ENCODE peak calls at places on chromosomes 6 and 20, in four cellular contexts. One of them, this sample, is unnamed.

GRCh38 chr20:23029324-23029723 is 5.8 kb upstream of the SSTR4 start:
- DNase-seq in adipocyte: no peak
- DNase-seq in iPS DF 6.9: no peak
- DNase-seq in Peyer's patch: no peak
- DNase-seq in this sample: no peak

GRCh38 chr20:37379967-37380828 is 34.3 kb downstream of the SRC start:
- DNase-seq in adipocyte: no peak
- DNase-seq in iPS DF 6.9: no peak
- DNase-seq in Peyer's patch: no peak
- DNase-seq in this sample: no peak

GRCh38 chr6:16659471-16660156 is 101.6 kb downstream of the ATXN1 start:
- DNase-seq in adipocyte: no peak
- DNase-seq in iPS DF 6.9: no peak
- DNase-seq in Peyer's patch: no peak
- DNase-seq in this sample: no peak

GRCh38 chr6:4394786-4395185 is 259.4 kb upstream of the ECI2 start:
- DNase-seq in adipocyte: no peak
- DNase-seq in iPS DF 6.9: no peak
- DNase-seq in Peyer's patch: no peak
- DNase-seq in this sample: no peak

GRCh38 chr6:40907198-40907701 is 131.8 kb downstream of the UNC5CL start:
- DNase-seq in adipocyte: no peak
- DNase-seq in iPS DF 6.9: no peak
- DNase-seq in Peyer's patch: no peak
- DNase-seq in this sample: peak; percentile 13

GRCh38 chr6:10425177-10425972 is 10.5 kb upstream of the TFAP2A start:
- DNase-seq in adipocyte: no peak
- DNase-seq in iPS DF 6.9: no peak
- DNase-seq in Peyer's patch: no peak
- DNase-seq in this sample: no peak

GRCh38 chr6:149060300-149060984 is 257.1 kb upstream of the TAB2 start:
- DNase-seq in adipocyte: no peak
- DNase-seq in iPS DF 6.9: no peak
- DNase-seq in Peyer's patch: peak; percentile 84
- DNase-seq in this sample: peak; percentile 64

GRCh38 chr20:37695684-37696342 is 2.0 kb downstream of the CTNNBL1 start:
- DNase-seq in adipocyte: no peak
- DNase-seq in iPS DF 6.9: no peak
- DNase-seq in Peyer's patch: no peak
- DNase-seq in this sample: no peak

GRCh38 chr6:30615958-30616810 is 859 bp downstream of the PPP1R10 start:
- DNase-seq in adipocyte: peak; percentile 52
- DNase-seq in iPS DF 6.9: no peak
- DNase-seq in Peyer's patch: no peak
- DNase-seq in this sample: no peak

DNA sequence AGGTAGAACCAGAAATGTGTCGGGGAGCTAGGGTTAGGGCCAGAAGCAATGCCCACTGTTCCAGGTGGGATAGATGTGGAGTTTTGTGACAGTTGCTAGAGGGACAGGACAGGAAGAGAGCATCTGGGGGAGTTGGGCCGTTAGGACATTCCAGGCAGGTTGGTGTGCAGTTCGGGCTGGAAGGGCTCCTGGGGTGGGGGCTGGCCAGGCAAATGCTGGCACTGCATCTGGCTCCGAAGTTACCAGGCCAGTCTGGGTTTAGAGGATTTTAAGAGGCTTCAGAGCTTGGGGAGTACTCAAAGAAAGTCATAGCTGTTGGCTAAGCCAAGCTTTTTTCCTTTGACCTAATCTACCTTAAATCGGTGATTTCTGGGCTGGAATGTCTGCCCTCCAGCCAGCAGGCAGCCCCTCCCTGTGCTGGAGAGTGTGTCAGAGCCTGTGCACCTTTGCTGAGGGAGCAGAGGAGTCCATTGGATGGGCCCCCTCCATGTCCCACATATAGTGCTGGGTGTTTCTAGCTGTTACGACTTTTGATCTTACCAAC is 20.8 kb downstream of the PLCG1 start:
- DNase-seq in adipocyte: no peak
- DNase-seq in iPS DF 6.9: no peak
- DNase-seq in Peyer's patch: no peak
- DNase-seq in this sample: no peak
- H3K4me1 ChIP-seq in adipocyte: no peaks in the 10 kb centered on the region
- H3K4me1 ChIP-seq in iPS DF 6.9: peaks cover 1% of the 10 kb centered on the region
- H3K4me1 ChIP-seq in Peyer's patch: peaks cover 29% of the 10 kb centered on the region
- H3K4me1 ChIP-seq in this sample: peaks cover 33% of the 10 kb centered on the region

GRCh38 chr20:25276533-25277050 is 28.7 kb downstream of the PYGB start:
- DNase-seq in adipocyte: no peak
- DNase-seq in iPS DF 6.9: no peak
- DNase-seq in Peyer's patch: peak; percentile 43
- DNase-seq in this sample: peak; percentile 5
- H3K36me3 ChIP-seq in adipocyte: peaks cover 98% of the 10 kb centered on the region
- H3K36me3 ChIP-seq in iPS DF 6.9: peaks cover 19% of the 10 kb centered on the region
- H3K36me3 ChIP-seq in Peyer's patch: no peaks in the 10 kb centered on the region
- H3K36me3 ChIP-seq in this sample: peaks cover 63% of the 10 kb centered on the region

DNA sequence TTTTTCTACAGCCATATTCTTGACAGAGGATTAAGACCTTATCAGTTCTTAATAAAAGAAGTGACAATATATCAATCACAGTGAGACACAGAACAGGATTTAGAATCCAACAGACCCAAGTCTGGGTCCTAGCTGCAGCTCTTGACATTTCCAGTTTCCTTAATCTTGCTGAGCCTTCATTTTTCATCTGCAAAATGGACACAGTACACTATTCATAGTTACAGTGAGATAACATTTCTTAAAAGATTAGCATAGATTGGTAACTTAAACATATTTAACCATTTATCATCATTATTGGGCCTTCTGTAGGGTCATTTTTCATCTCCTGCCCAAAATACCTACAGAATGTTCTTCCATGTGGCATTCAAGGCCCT is 45.6 kb downstream of the FKBP5 start:
- DNase-seq in adipocyte: no peak
- DNase-seq in iPS DF 6.9: no peak
- DNase-seq in Peyer's patch: no peak
- DNase-seq in this sample: no peak
- H3K4me1 ChIP-seq in adipocyte: peaks cover 26% of the 10 kb centered on the region
- H3K4me1 ChIP-seq in iPS DF 6.9: peaks cover 4% of the 10 kb centered on the region
- H3K4me1 ChIP-seq in Peyer's patch: no peaks in the 10 kb centered on the region
- H3K4me1 ChIP-seq in this sample: no peaks in the 10 kb centered on the region

GRCh38 chr6:35080821-35081425 is 60.2 kb downstream of the TCP11 start:
- DNase-seq in adipocyte: no peak
- DNase-seq in iPS DF 6.9: no peak
- DNase-seq in Peyer's patch: peak; percentile 42
- DNase-seq in this sample: peak; percentile 7
- H3K36me3 ChIP-seq in adipocyte: peaks cover 41% of the 10 kb centered on the region
- H3K36me3 ChIP-seq in iPS DF 6.9: peaks cover 6% of the 10 kb centered on the region
- H3K36me3 ChIP-seq in Peyer's patch: no peaks in the 10 kb centered on the region
- H3K36me3 ChIP-seq in this sample: peaks cover 50% of the 10 kb centered on the region

GRCh38 chr20:40938020-40938419 is 90.6 kb upstream of the TOP1 start:
- DNase-seq in adipocyte: no peak
- DNase-seq in iPS DF 6.9: no peak
- DNase-seq in Peyer's patch: no peak
- DNase-seq in this sample: no peak

GRCh38 chr20:40933758-40934157 is 94.9 kb upstream of the TOP1 start:
- DNase-seq in adipocyte: no peak
- DNase-seq in iPS DF 6.9: no peak
- DNase-seq in Peyer's patch: no peak
- DNase-seq in this sample: no peak

GRCh38 chr20:40930561-40930960 is 98.1 kb upstream of the TOP1 start:
- DNase-seq in adipocyte: no peak
- DNase-seq in iPS DF 6.9: no peak
- DNase-seq in Peyer's patch: no peak
- DNase-seq in this sample: no peak

GRCh38 chr20:40931348-40932044 is 97.1 kb upstream of the TOP1 start:
- DNase-seq in adipocyte: no peak
- DNase-seq in iPS DF 6.9: no peak
- DNase-seq in Peyer's patch: no peak
- DNase-seq in this sample: no peak

DNA sequence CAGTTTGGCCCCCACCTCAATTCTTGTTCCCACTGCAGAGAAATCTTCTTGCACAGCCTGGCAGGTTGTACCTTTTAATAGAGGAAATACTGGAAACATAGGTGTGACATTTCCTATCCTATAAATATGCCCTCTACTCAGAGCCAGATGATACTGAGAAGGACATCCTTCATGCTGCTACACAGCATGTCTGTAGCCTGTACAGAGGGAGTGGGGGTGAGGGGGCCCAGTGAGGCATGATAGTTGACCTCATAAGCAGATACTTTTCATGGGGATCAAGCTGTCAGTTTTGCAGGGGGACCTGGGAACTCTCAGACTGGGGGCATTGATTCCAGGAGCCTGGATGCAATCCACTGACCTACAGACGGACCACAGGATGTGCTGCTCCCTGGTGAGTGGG is 96.2 kb upstream of the TOP1 start:
- DNase-seq in adipocyte: no peak
- DNase-seq in iPS DF 6.9: no peak
- DNase-seq in Peyer's patch: no peak
- DNase-seq in this sample: no peak
- H3K4me1 ChIP-seq in adipocyte: no peaks in the 10 kb centered on the region
- H3K4me1 ChIP-seq in iPS DF 6.9: no peaks in the 10 kb centered on the region
- H3K4me1 ChIP-seq in Peyer's patch: no peaks in the 10 kb centered on the region
- H3K4me1 ChIP-seq in this sample: no peaks in the 10 kb centered on the region

DNA sequence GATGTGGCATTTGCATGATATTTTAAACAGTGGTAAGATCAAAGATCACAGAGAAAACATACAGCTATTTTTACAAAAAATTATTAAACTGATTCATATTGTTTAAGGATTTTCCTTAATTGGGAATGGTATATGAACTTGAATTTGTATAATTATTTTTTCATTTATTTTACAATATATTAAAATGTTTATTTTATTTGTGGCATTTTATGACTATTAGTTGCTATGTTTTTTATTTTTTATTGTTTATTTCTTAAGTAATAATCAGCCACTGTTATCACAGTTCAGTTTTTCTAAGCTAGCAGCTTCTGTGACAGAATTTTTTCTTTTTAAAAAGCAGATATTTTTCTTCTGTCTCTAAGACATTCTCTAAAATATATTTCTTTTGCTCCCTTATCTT is 387.0 kb upstream of the KHDRBS2 start:
- DNase-seq in adipocyte: no peak
- DNase-seq in iPS DF 6.9: no peak
- DNase-seq in Peyer's patch: no peak
- DNase-seq in this sample: no peak
- H3K36me3 ChIP-seq in adipocyte: no peaks in the 10 kb centered on the region
- H3K36me3 ChIP-seq in iPS DF 6.9: no peaks in the 10 kb centered on the region
- H3K36me3 ChIP-seq in Peyer's patch: no peaks in the 10 kb centered on the region
- H3K36me3 ChIP-seq in this sample: no peaks in the 10 kb centered on the region

DNA sequence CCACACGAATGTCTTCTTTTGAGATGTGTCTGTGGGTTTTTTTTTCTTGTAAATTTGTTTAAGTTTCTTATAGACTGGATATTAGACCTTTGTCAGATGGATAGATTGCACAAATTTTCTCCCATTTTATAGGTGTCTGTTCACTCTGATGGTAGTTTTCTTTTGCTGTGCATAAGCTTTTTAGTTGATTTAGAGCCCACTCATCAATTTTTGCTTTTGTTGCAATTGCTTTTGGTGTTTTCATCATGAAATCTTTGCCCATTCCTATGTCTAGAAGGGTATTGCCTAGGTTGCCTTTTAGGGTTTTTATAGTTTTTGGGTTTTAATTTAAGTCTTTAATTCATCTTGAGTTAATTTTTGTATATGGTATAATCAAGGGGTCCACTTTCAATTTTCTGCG is 57.7 kb downstream of the NKX2-2 start:
- DNase-seq in adipocyte: no peak
- DNase-seq in iPS DF 6.9: no peak
- DNase-seq in Peyer's patch: no peak
- DNase-seq in this sample: no peak
- H3K4me1 ChIP-seq in adipocyte: no peaks in the 10 kb centered on the region
- H3K4me1 ChIP-seq in iPS DF 6.9: no peaks in the 10 kb centered on the region
- H3K4me1 ChIP-seq in Peyer's patch: no peaks in the 10 kb centered on the region
- H3K4me1 ChIP-seq in this sample: no peaks in the 10 kb centered on the region

DNA sequence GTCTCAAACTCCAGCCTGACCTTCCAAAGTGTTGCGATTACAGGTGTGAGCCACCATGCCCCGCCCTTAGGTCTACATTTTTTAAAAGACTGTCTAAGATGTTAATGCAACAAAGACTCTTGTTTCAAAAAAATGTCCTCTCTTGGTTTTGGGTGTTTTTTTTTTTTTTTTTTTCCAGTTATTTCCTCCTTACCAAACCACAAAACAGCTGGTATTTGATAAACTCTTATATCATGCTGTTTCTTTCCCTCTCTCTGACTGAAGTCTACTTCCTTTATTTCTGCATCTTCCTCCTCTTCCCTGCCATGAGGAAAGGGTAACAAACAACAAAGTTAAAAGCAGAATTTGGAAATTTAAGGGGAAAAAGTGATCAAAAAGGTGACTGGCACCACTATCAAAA is 21.2 kb downstream of the STK38 start:
- DNase-seq in adipocyte: no peak
- DNase-seq in iPS DF 6.9: no peak
- DNase-seq in Peyer's patch: no peak
- DNase-seq in this sample: no peak
- H3K36me3 ChIP-seq in adipocyte: peaks cover 78% of the 10 kb centered on the region
- H3K36me3 ChIP-seq in iPS DF 6.9: no peaks in the 10 kb centered on the region
- H3K36me3 ChIP-seq in Peyer's patch: no peaks in the 10 kb centered on the region
- H3K36me3 ChIP-seq in this sample: peaks cover 29% of the 10 kb centered on the region

GRCh38 chr6:169171951-169172350 is 81.7 kb downstream of the THBS2 start:
- DNase-seq in adipocyte: peak; percentile 72
- DNase-seq in iPS DF 6.9: no peak
- DNase-seq in Peyer's patch: no peak
- DNase-seq in this sample: no peak

GRCh38 chr6:169169375-169169774 is 84.3 kb downstream of the THBS2 start:
- DNase-seq in adipocyte: no peak
- DNase-seq in iPS DF 6.9: no peak
- DNase-seq in Peyer's patch: no peak
- DNase-seq in this sample: no peak

GRCh38 chr6:169169941-169170582 is 83.6 kb downstream of the THBS2 start:
- DNase-seq in adipocyte: no peak
- DNase-seq in iPS DF 6.9: no peak
- DNase-seq in Peyer's patch: no peak
- DNase-seq in this sample: no peak

GRCh38 chr6:169171010-169171409 is 82.6 kb downstream of the THBS2 start:
- DNase-seq in adipocyte: no peak
- DNase-seq in iPS DF 6.9: no peak
- DNase-seq in Peyer's patch: no peak
- DNase-seq in this sample: no peak

DNA sequence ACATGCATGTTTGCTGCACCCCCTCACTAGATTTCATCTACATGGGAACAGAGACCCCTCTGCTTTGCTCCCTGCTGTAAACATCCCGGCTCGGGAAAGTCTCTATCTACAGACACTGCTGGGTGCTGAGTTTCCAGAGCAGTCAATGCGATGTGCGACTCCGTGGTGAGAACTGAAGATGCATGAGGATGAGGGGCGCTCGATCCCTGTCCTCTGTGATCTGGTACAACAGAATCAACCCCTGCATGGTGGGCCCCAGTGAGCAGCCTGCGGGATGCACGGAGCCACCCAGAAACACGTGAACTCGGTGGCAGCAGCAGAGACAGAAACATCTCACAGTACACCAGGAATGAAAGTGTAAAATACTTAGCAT is 83.1 kb downstream of the THBS2 start:
- DNase-seq in adipocyte: no peak
- DNase-seq in iPS DF 6.9: no peak
- DNase-seq in Peyer's patch: no peak
- DNase-seq in this sample: no peak
- H3K4me1 ChIP-seq in adipocyte: peaks cover 7% of the 10 kb centered on the region
- H3K4me1 ChIP-seq in iPS DF 6.9: no peaks in the 10 kb centered on the region
- H3K4me1 ChIP-seq in Peyer's patch: no peaks in the 10 kb centered on the region
- H3K4me1 ChIP-seq in this sample: no peaks in the 10 kb centered on the region